ENCODE peak calls at places on chromosomes 16 and 17, in ten cellular contexts. Y, R, V, B, C, H, Q, N, G and O are unnamed samples.

GRCh38 chr17:50364715-50365114 is 8.3 kb downstream of the MRPL27 start:
- DNase-seq in B (peak; percentile 26), Q (no peak), G (no peak), N (no peak), R (peak; percentile 61), V (no peak), C (no peak), Y (no peak), H (no peak), O (peak; percentile 10)

GRCh38 chr17:2050246-2050866 is 4.5 kb upstream of the HIC1 start:
- DNase-seq in R (peak; percentile 86), N (peak; percentile 64), B (peak; percentile 88), G (peak; percentile 85), Y (peak; percentile 72), Q (peak; percentile 45), C (peak; percentile 90), V (peak; percentile 94), H (peak; percentile 52), O (peak; percentile 86)

GRCh38 chr16:74748042-74748709 is 26.4 kb downstream of the FA2H start:
- DNase-seq in N (no peak), G (no peak), R (no peak), H (no peak), V (no peak), C (no peak), Q (no peak), Y (no peak), B (no peak), O (no peak)

GRCh38 chr17:82217120-82217529 is 4.5 kb upstream of the CCDC57 start:
- DNase-seq in C (no peak), B (no peak), N (no peak), Y (no peak), R (no peak), G (no peak), Q (no peak), V (no peak), H (no peak), O (peak; percentile 74)

GRCh38 chr16:55225972-55226542 is 97.9 kb upstream of the IRX6 start:
- DNase-seq in H (no peak), G (no peak), Y (no peak), B (no peak), N (no peak), R (no peak), Q (no peak), V (no peak), C (peak; percentile 62), O (no peak)

GRCh38 chr16:52254753-52255152 is 292.2 kb downstream of the TOX3 start:
- DNase-seq in Q (no peak), V (no peak), N (no peak), Y (no peak), G (no peak), C (no peak), H (no peak), B (no peak), R (no peak), O (no peak)

GRCh38 chr17:67528751-67529436 is 151.8 kb downstream of the PITPNC1 start:
- DNase-seq in G (peak; percentile 67), C (no peak), Y (peak; percentile 45), H (peak; percentile 93), V (peak; percentile 94), N (peak; percentile 72), Q (peak; percentile 27), R (peak; percentile 93), B (peak; percentile 84), O (peak; percentile 96)

GRCh38 chr16:47778106-47778803 is 317.1 kb downstream of the PHKB start:
- DNase-seq in C (peak; percentile 33), H (no peak), Q (no peak), G (no peak), V (no peak), B (no peak), R (no peak), N (no peak), Y (no peak), O (no peak)

GRCh38 chr16:47069841-47070584 is 73.7 kb downstream of the NETO2 start:
- DNase-seq in R (no peak), Q (no peak), Y (no peak), C (no peak), H (no peak), N (no peak), G (no peak), B (no peak), V (no peak), O (no peak)

GRCh38 chr17:50903604-50904521 is 37.7 kb upstream of the TOB1 start:
- DNase-seq in Y (no peak), B (no peak), C (peak; percentile 84), Q (peak; percentile 80), R (peak; percentile 64), V (no peak), G (no peak), H (peak; percentile 53), N (no peak), O (no peak)

GRCh38 chr16:89905511-89906140 is 13.0 kb upstream of the MC1R start:
- DNase-seq in C (no peak), H (peak; percentile 90), Q (no peak), N (no peak), V (no peak), R (no peak), B (no peak), G (no peak), Y (no peak), O (no peak)

GRCh38 chr17:56798916-56799315 is 34.8 kb downstream of the C17orf67 start:
- DNase-seq in Q (no peak), G (no peak), C (peak; percentile 65), N (no peak), H (no peak), Y (no peak), R (no peak), B (peak; percentile 63), V (no peak), O (no peak)

GRCh38 chr17:29279397-29280070 is 14.4 kb downstream of the NUFIP2 start:
- DNase-seq in B (no peak), G (no peak), Q (no peak), Y (no peak), V (no peak), R (no peak), C (no peak), H (no peak), N (no peak), O (no peak)

GRCh38 chr17:29278692-29279091 is 15.3 kb downstream of the NUFIP2 start:
- DNase-seq in G (no peak), Y (no peak), R (no peak), B (no peak), V (no peak), N (no peak), Q (no peak), H (no peak), C (no peak), O (no peak)

DNA sequence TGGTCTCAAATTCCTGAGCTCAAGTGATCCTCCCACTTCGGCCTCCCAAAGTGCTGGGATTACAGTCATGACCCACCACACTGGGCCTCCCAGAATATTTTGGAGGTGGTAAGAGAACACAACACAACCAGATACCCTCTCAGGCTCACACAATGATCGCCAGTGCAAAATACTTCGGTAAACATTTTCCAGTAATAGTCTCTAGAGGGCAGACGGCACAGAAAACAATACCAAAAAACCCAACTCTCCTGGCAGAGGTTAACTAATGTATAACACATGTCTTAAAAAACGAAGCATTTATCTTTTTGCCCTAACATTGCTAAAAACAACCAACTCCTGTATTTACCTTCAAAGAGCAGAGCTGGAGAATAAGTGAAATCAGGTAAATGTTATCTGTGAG is 10.5 kb downstream of the NUFIP2 start:
- DNase-seq in Q (no peak), V (peak; percentile 49), Y (no peak), C (no peak), R (peak; percentile 61), B (no peak), H (no peak), G (no peak), N (no peak), O (no peak)
- H3K4me1 ChIP-seq in Q (no peaks in the 10 kb centered on the region), V (peaks cover 13% of the 10 kb centered on the region), Y (no peaks in the 10 kb centered on the region), C (no peaks in the 10 kb centered on the region), R (peaks cover 52% of the 10 kb centered on the region), B (no peaks in the 10 kb centered on the region), H (no peaks in the 10 kb centered on the region), G (peaks cover 11% of the 10 kb centered on the region), N (peaks cover 79% of the 10 kb centered on the region), O (peaks cover 72% of the 10 kb centered on the region)

DNA sequence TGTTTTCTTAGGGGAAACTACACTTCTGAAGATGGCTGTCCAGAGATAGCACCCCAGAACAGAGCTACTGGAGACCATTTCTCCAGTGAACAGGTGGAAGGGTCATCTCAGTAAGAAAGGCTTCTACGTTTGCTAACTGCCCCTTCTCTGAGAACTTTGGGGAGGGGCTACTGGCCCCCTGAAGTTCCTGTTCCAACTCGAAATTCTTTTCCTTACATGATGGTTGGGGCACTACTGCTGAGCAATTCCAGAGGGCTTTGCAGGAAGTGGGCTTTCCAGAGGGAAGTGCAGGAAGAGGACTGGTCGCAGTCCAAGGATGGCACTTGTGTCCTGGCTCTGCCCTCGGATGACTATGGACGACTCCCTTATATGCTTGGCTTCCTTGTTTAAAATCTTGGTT is 31.2 kb downstream of the TOM1L2 start:
- DNase-seq in N (no peak), Y (no peak), Q (no peak), V (no peak), H (no peak), G (no peak), C (no peak), B (no peak), R (no peak), O (no peak)
- H3K4me1 ChIP-seq in N (peaks cover 98% of the 10 kb centered on the region), Y (peaks cover 9% of the 10 kb centered on the region), Q (peaks cover 67% of the 10 kb centered on the region), V (peaks cover 85% of the 10 kb centered on the region), H (peaks cover 31% of the 10 kb centered on the region), G (peaks cover 64% of the 10 kb centered on the region), C (peaks cover 21% of the 10 kb centered on the region), B (peaks cover 26% of the 10 kb centered on the region), R (peaks cover 59% of the 10 kb centered on the region), O (peaks cover 46% of the 10 kb centered on the region)

GRCh38 chr16:85584192-85584757 is 28.8 kb upstream of the GSE1 start:
- DNase-seq in G (no peak), V (no peak), C (no peak), Y (no peak), H (no peak), N (no peak), R (no peak), Q (no peak), B (no peak), O (no peak)

GRCh38 chr16:85583491-85584181 is 29.5 kb upstream of the GSE1 start:
- DNase-seq in C (no peak), V (peak; percentile 69), G (no peak), R (peak; percentile 67), B (peak; percentile 83), Q (no peak), H (peak; percentile 46), N (no peak), Y (no peak), O (no peak)

GRCh38 chr16:85586360-85587145 is 26.6 kb upstream of the GSE1 start:
- DNase-seq in C (no peak), G (no peak), B (no peak), N (peak; percentile 37), R (no peak), V (peak; percentile 68), H (peak; percentile 72), Y (no peak), Q (no peak), O (no peak)

GRCh38 chr16:85585762-85586161 is 27.4 kb upstream of the GSE1 start:
- DNase-seq in R (no peak), C (no peak), Q (no peak), N (no peak), V (no peak), G (no peak), H (no peak), Y (no peak), B (no peak), O (no peak)

GRCh38 chr16:85584989-85585388 is 28.1 kb upstream of the GSE1 start:
- DNase-seq in G (no peak), H (no peak), Q (no peak), N (no peak), B (no peak), Y (no peak), R (no peak), C (no peak), V (no peak), O (no peak)
- H3K4me1 ChIP-seq in G (no peaks in the 10 kb centered on the region), H (peaks cover 56% of the 10 kb centered on the region), Q (no peaks in the 10 kb centered on the region), N (peaks cover 26% of the 10 kb centered on the region), B (peaks cover 88% of the 10 kb centered on the region), Y (no peaks in the 10 kb centered on the region), R (peaks cover 21% of the 10 kb centered on the region), C (no peaks in the 10 kb centered on the region), V (peaks cover 85% of the 10 kb centered on the region), O (no peaks in the 10 kb centered on the region)

GRCh38 chr16:58123896-58124600 is 5.1 kb downstream of the CFAP20 start:
- DNase-seq in H (no peak), N (no peak), R (no peak), C (no peak), Q (no peak), V (no peak), Y (no peak), B (no peak), G (no peak), O (no peak)
- H3K4me1 ChIP-seq in H (peaks cover 31% of the 10 kb centered on the region), N (peaks cover 97% of the 10 kb centered on the region), R (peaks cover 81% of the 10 kb centered on the region), C (peaks cover 74% of the 10 kb centered on the region), Q (peaks cover 39% of the 10 kb centered on the region), V (peaks cover 65% of the 10 kb centered on the region), Y (peaks cover 27% of the 10 kb centered on the region), B (peaks cover 41% of the 10 kb centered on the region), G (peaks cover 34% of the 10 kb centered on the region), O (peaks cover 81% of the 10 kb centered on the region)